ENCODE peak calls at places on chromosomes 16 and 17, in four cellular contexts. One of them, this sample, is unnamed.
A peak's percentile ranks its signal among the peaks of the same experiment; 100 is the strongest.

GRCh38 chr16:2472885-2473284 is 1.8 kb downstream of the NTN3 start:
- DNase-seq in H9: no peak
- DNase-seq in heart left ventricle: no peak
- DNase-seq in AG04450: no peak
- DNase-seq in this sample: peak; percentile 90

GRCh38 chr17:6498798-6499540 is 54.7 kb downstream of the PIMREG start:
- DNase-seq in H9: no peak
- DNase-seq in heart left ventricle: no peak
- DNase-seq in AG04450: no peak
- DNase-seq in this sample: no peak

GRCh38 chr17:8268550-8269298 is 19.6 kb downstream of the PFAS start:
- DNase-seq in H9: no peak
- DNase-seq in heart left ventricle: no peak
- DNase-seq in AG04450: no peak
- DNase-seq in this sample: no peak

GRCh38 chr16:7492122-7492521 is 159.5 kb downstream of the RBFOX1 start:
- DNase-seq in H9: no peak
- DNase-seq in heart left ventricle: no peak
- DNase-seq in AG04450: no peak
- DNase-seq in this sample: no peak

GRCh38 chr17:83094291-83094690 is 14.9 kb downstream of the METRNL start:
- DNase-seq in H9: no peak
- DNase-seq in heart left ventricle: no peak
- DNase-seq in AG04450: no peak
- DNase-seq in this sample: no peak

GRCh38 chr16:72560617-72561016 is 388.7 kb upstream of the PMFBP1 start:
- DNase-seq in H9: no peak
- DNase-seq in heart left ventricle: no peak
- DNase-seq in AG04450: no peak
- DNase-seq in this sample: no peak

GRCh38 chr17:142102-142661 is 4.8 kb downstream of the SCGB1C2 start:
- DNase-seq in H9: no peak
- DNase-seq in heart left ventricle: peak; percentile 6
- DNase-seq in AG04450: no peak
- DNase-seq in this sample: peak; percentile 16

GRCh38 chr17:5055543-5055942 is 20.3 kb upstream of the SLC52A1 start:
- DNase-seq in H9: no peak
- DNase-seq in heart left ventricle: no peak
- DNase-seq in AG04450: no peak
- DNase-seq in this sample: no peak

GRCh38 chr16:19912445-19913305 is 28.0 kb upstream of the GPRC5B start:
- DNase-seq in H9: no peak
- DNase-seq in heart left ventricle: no peak
- DNase-seq in AG04450: no peak
- DNase-seq in this sample: no peak

GRCh38 chr17:43418441-43419374 is 19.9 kb downstream of the ARL4D start:
- DNase-seq in H9: peak; percentile 61
- DNase-seq in heart left ventricle: no peak
- DNase-seq in AG04450: peak; percentile 59
- DNase-seq in this sample: no peak

GRCh38 chr16:2156025-2156848 is 655 bp downstream of the TRAF7 start:
- DNase-seq in H9: no peak
- DNase-seq in heart left ventricle: no peak
- DNase-seq in AG04450: no peak
- DNase-seq in this sample: no peak

GRCh38 chr17:73798111-73798748 is 154.0 kb upstream of the SDK2 start:
- DNase-seq in H9: no peak
- DNase-seq in heart left ventricle: no peak
- DNase-seq in AG04450: peak; percentile 6
- DNase-seq in this sample: peak; percentile 70

GRCh38 chr16:72287646-72288045 is 115.7 kb upstream of the PMFBP1 start:
- DNase-seq in H9: no peak
- DNase-seq in heart left ventricle: no peak
- DNase-seq in AG04450: no peak
- DNase-seq in this sample: no peak

GRCh38 chr17:77622627-77623026 is 335.9 kb upstream of the TNRC6C start:
- DNase-seq in H9: no peak
- DNase-seq in heart left ventricle: no peak
- DNase-seq in AG04450: no peak
- DNase-seq in this sample: no peak

GRCh38 chr16:85112364-85112763 is at the start of gene CIBAR2:
- DNase-seq in H9: peak; percentile 69
- DNase-seq in heart left ventricle: no peak
- DNase-seq in AG04450: no peak
- DNase-seq in this sample: no peak

GRCh38 chr17:34706029-34706428 is 126.6 kb downstream of the TMEM132E start:
- DNase-seq in H9: peak; percentile 43
- DNase-seq in heart left ventricle: no peak
- DNase-seq in AG04450: no peak
- DNase-seq in this sample: no peak

GRCh38 chr16:69483611-69484010 is 59.2 kb downstream of the CYB5B start:
- DNase-seq in H9: no peak
- DNase-seq in heart left ventricle: no peak
- DNase-seq in AG04450: no peak
- DNase-seq in this sample: no peak

GRCh38 chr17:28717578-28718316 is at the start of gene RAB34:
- DNase-seq in H9: peak; percentile 99
- DNase-seq in heart left ventricle: peak; percentile 79
- DNase-seq in AG04450: peak; percentile 74
- DNase-seq in this sample: peak; percentile 63

GRCh38 chr16:90035902-90036301 is 16.6 kb upstream of the DBNDD1 start:
- DNase-seq in H9: no peak
- DNase-seq in heart left ventricle: no peak
- DNase-seq in AG04450: no peak
- DNase-seq in this sample: no peak

GRCh38 chr17:65055280-65055707 is 1.2 kb downstream of the GNA13 start:
- DNase-seq in H9: no peak
- DNase-seq in heart left ventricle: no peak
- DNase-seq in AG04450: no peak
- DNase-seq in this sample: no peak

GRCh38 chr17:80284631-80285030 is 24.0 kb downstream of the RNF213 start:
- DNase-seq in H9: peak; percentile 78
- DNase-seq in heart left ventricle: no peak
- DNase-seq in AG04450: no peak
- DNase-seq in this sample: no peak

GRCh38 chr17:37246085-37246484 is 129.7 kb upstream of the C17orf78 start:
- DNase-seq in H9: no peak
- DNase-seq in heart left ventricle: no peak
- DNase-seq in AG04450: no peak
- DNase-seq in this sample: no peak

GRCh38 chr16:9415588-9415987 is 324.1 kb downstream of the HAPSTR1 start:
- DNase-seq in H9: peak; percentile 36
- DNase-seq in heart left ventricle: no peak
- DNase-seq in AG04450: no peak
- DNase-seq in this sample: no peak

GRCh38 chr17:45341389-45342158 is 24.8 kb upstream of the MAP3K14 start:
- DNase-seq in H9: peak; percentile 98
- DNase-seq in heart left ventricle: peak; percentile 80
- DNase-seq in AG04450: peak; percentile 63
- DNase-seq in this sample: peak; percentile 69

GRCh38 chr17:72985882-72986720 is 106.4 kb downstream of the SLC39A11 start:
- DNase-seq in H9: peak; percentile 88
- DNase-seq in heart left ventricle: peak; percentile 48
- DNase-seq in AG04450: peak; percentile 56
- DNase-seq in this sample: peak; percentile 39

GRCh38 chr17:68417317-68417716 is 40.0 kb downstream of the WIPI1 start:
- DNase-seq in H9: no peak
- DNase-seq in heart left ventricle: no peak
- DNase-seq in AG04450: no peak
- DNase-seq in this sample: no peak

GRCh38 chr17:29294580-29294900 is 592 bp upstream of the NUFIP2 start:
- DNase-seq in H9: no peak
- DNase-seq in heart left ventricle: no peak
- DNase-seq in AG04450: no peak
- DNase-seq in this sample: no peak

GRCh38 chr17:83005639-83006038 is 73.8 kb upstream of the METRNL start:
- DNase-seq in H9: no peak
- DNase-seq in heart left ventricle: no peak
- DNase-seq in AG04450: no peak
- DNase-seq in this sample: no peak

GRCh38 chr17:79612468-79613194 is 1.8 kb upstream of the RBFOX3 start:
- DNase-seq in H9: peak; percentile 96
- DNase-seq in heart left ventricle: no peak
- DNase-seq in AG04450: no peak
- DNase-seq in this sample: no peak

GRCh38 chr17:66406701-66407644 is 104.6 kb downstream of the PRKCA start:
- DNase-seq in H9: no peak
- DNase-seq in heart left ventricle: no peak
- DNase-seq in AG04450: no peak
- DNase-seq in this sample: no peak

GRCh38 chr17:29867643-29868181 is 62.3 kb downstream of the SSH2 start:
- DNase-seq in H9: no peak
- DNase-seq in heart left ventricle: no peak
- DNase-seq in AG04450: no peak
- DNase-seq in this sample: no peak

GRCh38 chr17:76772842-76773521 is 35.1 kb downstream of the MFSD11 start:
- DNase-seq in H9: no peak
- DNase-seq in heart left ventricle: no peak
- DNase-seq in AG04450: peak; percentile 11
- DNase-seq in this sample: no peak

GRCh38 chr17:64598672-64599071 is 63.4 kb downstream of the SMURF2 start:
- DNase-seq in H9: no peak
- DNase-seq in heart left ventricle: no peak
- DNase-seq in AG04450: no peak
- DNase-seq in this sample: no peak

GRCh38 chr16:77157773-77158172 is 33.2 kb upstream of the MON1B start:
- DNase-seq in H9: no peak
- DNase-seq in heart left ventricle: no peak
- DNase-seq in AG04450: no peak
- DNase-seq in this sample: no peak

GRCh38 chr17:46763416-46763815 is 55.1 kb downstream of the WNT3 start:
- DNase-seq in H9: no peak
- DNase-seq in heart left ventricle: no peak
- DNase-seq in AG04450: no peak
- DNase-seq in this sample: no peak

GRCh38 chr16:68128577-68129305 is 43.6 kb downstream of the NFATC3 start:
- DNase-seq in H9: no peak
- DNase-seq in heart left ventricle: no peak
- DNase-seq in AG04450: no peak
- DNase-seq in this sample: no peak

GRCh38 chr17:39551879-39552278 is 55.8 kb downstream of the NEUROD2 start:
- DNase-seq in H9: no peak
- DNase-seq in heart left ventricle: no peak
- DNase-seq in AG04450: no peak
- DNase-seq in this sample: no peak

GRCh38 chr17:4766199-4766598 is 5.5 kb upstream of the TM4SF5 start:
- DNase-seq in H9: no peak
- DNase-seq in heart left ventricle: no peak
- DNase-seq in AG04450: no peak
- DNase-seq in this sample: peak; percentile 37

GRCh38 chr16:57658130-57658877 is 9.8 kb upstream of the ADGRG3 start:
- DNase-seq in H9: no peak
- DNase-seq in heart left ventricle: no peak
- DNase-seq in AG04450: no peak
- DNase-seq in this sample: no peak

GRCh38 chr16:13338044-13338443 is 436.6 kb downstream of the SHISA9 start:
- DNase-seq in H9: no peak
- DNase-seq in heart left ventricle: no peak
- DNase-seq in AG04450: no peak
- DNase-seq in this sample: no peak

GRCh38 chr16:13342675-13343074 is 441.3 kb downstream of the SHISA9 start:
- DNase-seq in H9: no peak
- DNase-seq in heart left ventricle: no peak
- DNase-seq in AG04450: no peak
- DNase-seq in this sample: no peak

GRCh38 chr16:13348416-13348815 is 447.0 kb downstream of the SHISA9 start:
- DNase-seq in H9: no peak
- DNase-seq in heart left ventricle: no peak
- DNase-seq in AG04450: no peak
- DNase-seq in this sample: no peak

DNA sequence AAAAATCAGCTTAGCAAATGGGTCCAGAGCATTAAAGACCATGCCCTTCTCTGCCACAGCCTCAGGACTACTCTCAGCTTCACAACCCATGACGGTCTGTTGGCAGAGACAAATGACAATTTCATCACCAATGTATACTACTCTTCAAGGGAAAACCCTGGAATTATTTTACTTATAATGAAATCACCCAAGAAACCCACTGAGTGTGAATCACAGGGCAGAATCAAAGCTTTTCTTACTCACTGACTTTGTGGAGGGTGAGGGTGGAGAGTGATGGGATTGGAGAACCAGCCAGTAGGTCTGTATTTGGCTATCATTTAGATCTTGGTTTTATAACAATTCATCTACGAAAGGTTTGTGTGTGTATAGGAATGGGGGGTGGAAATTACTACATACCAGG is 442.6 kb downstream of the SHISA9 start:
- DNase-seq in H9: no peak
- DNase-seq in heart left ventricle: no peak
- DNase-seq in AG04450: no peak
- DNase-seq in this sample: no peak
- TF ChIP-seq CTCF in H9: no peak
- TF ChIP-seq CTCF in heart left ventricle: no peak
- TF ChIP-seq CTCF in AG04450: no peak
- TF ChIP-seq CTCF in this sample: no peak

DNA sequence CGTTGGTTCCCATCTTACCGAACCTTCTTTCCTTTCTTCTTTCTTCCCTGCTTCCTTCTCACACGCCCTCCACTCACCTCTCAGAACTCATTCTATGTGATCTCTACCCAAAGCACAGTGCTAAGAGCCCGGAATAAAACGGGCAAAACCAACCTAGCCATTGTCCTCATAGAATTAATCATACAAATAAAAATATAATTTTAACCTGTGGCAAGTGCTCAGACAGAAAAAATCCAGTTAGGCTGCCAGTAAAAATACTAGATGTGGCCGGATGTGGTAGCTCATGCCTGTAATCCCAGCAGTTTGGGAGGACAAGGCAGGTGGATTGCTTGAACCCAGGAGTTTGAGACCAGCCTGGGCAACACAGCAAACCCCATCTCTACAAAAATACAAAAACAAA is 27.0 kb downstream of the BMERB1 start:
- DNase-seq in H9: no peak
- DNase-seq in heart left ventricle: no peak
- DNase-seq in AG04450: no peak
- DNase-seq in this sample: no peak
- H3K27me3 ChIP-seq in H9: no peaks in the 10 kb centered on the region
- H3K27me3 ChIP-seq in heart left ventricle: no peaks in the 10 kb centered on the region
- H3K27me3 ChIP-seq in AG04450: no peaks in the 10 kb centered on the region
- H3K27me3 ChIP-seq in this sample: no peaks in the 10 kb centered on the region

GRCh38 chr17:12667299-12667958 is 1.7 kb downstream of the MYOCD start:
- DNase-seq in H9: peak; percentile 78
- DNase-seq in heart left ventricle: peak; percentile 51
- DNase-seq in AG04450: peak; percentile 70
- DNase-seq in this sample: no peak
- TF ChIP-seq CTCF in H9: peak; percentile 79
- TF ChIP-seq CTCF in heart left ventricle: no peak
- TF ChIP-seq CTCF in AG04450: peak; percentile 75
- TF ChIP-seq CTCF in this sample: peak; percentile 19

DNA sequence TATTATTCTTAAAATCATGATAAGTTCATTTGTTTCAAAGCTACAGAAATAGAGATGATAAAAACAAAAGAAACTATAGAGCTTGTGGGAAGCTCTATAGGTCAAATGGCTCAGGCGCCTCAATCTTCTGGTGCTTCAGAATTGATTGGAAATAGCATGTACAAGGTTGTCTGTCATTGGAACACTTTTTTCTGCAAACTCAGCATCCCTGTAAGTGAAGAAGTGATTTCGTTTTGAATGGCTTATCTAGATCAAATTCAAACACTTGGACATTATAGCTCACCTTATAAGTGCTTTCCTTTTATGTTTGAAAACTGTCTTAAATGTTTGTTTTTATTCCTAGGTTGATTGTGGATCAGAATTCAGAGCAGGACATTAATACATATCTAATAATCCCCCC is 103.7 kb downstream of the SKAP1 start:
- DNase-seq in H9: no peak
- DNase-seq in heart left ventricle: no peak
- DNase-seq in AG04450: no peak
- DNase-seq in this sample: no peak
- H3K27me3 ChIP-seq in H9: no peaks in the 10 kb centered on the region
- H3K27me3 ChIP-seq in heart left ventricle: peaks cover 72% of the 10 kb centered on the region
- H3K27me3 ChIP-seq in AG04450: peaks cover 23% of the 10 kb centered on the region
- H3K27me3 ChIP-seq in this sample: peaks cover 5% of the 10 kb centered on the region